ENCODE peak calls at places on chromosomes 16 and 17, in seven cellular contexts. T is KBM-7; F is colonic mucosa; N is adipocyte; I is ELR; X is stimulated activated effector memory CD8-positive, alpha-beta T cell treated with anti-CD3 and anti-CD28 coated beads, Interleukin-12 subunit alpha, Interleukin-12 subunit beta, amount 100 ng/mL, for 72 hours; Q is MM.1S. A is an unnamed sample.

GRCh38 chr17:57110152-57110542 is 25.1 kb downstream of the AKAP1 start:
- DNase-seq in T (no peak), F (no peak), N (no peak), I (no peak), X (no peak), Q (no peak), A (peak)

GRCh38 chr16:16092925-16093624 is 130.2 kb downstream of the ABCC6 start:
- DNase-seq in T (no peak), F (no peak), N (peak), I (no peak), X (no peak), Q (no peak), A (peak)

GRCh38 chr16:66469291-66469931 is 42.3 kb downstream of the BEAN1 start:
- DNase-seq in T (no peak), F (no peak), N (no peak), I (no peak), X (no peak), Q (no peak), A (no peak)

GRCh38 chr16:81646561-81646960 is 132.5 kb upstream of the PLCG2 start:
- DNase-seq in T (no peak), F (no peak), N (peak), I (peak), X (no peak), Q (no peak), A (no peak)

GRCh38 chr17:16529906-16530305 is 37.9 kb upstream of the LRRC75A start:
- DNase-seq in T (no peak), F (no peak), N (no peak), I (no peak), X (peak), Q (no peak), A (no peak)

GRCh38 chr17:74350486-74350885 is 11.2 kb downstream of the BTBD17 start:
- DNase-seq in T (no peak), F (no peak), N (no peak), I (no peak), X (no peak), Q (no peak), A (no peak)

GRCh38 chr16:69513180-69513966 is 52.4 kb upstream of the NFAT5 start:
- DNase-seq in T (no peak), F (no peak), N (peak), I (peak), X (no peak), Q (no peak), A (no peak)

GRCh38 chr16:11201498-11202259 is 54.3 kb downstream of the SOCS1 start:
- DNase-seq in T (peak), F (no peak), N (peak), I (peak), X (no peak), Q (no peak), A (no peak)

GRCh38 chr17:82859431-82860403 is 19.9 kb upstream of the ZNF750 start:
- DNase-seq in T (peak), F (no peak), N (peak), I (peak), X (no peak), Q (no peak), A (no peak)

GRCh38 chr16:89365044-89365467 is 125.3 kb downstream of the ANKRD11 start:
- DNase-seq in T (no peak), F (no peak), N (no peak), I (peak), X (no peak), Q (no peak), A (no peak)

GRCh38 chr16:84933774-84934571 is 77.4 kb downstream of the ZDHHC7 start:
- DNase-seq in T (no peak), F (no peak), N (no peak), I (peak), X (no peak), Q (no peak), A (no peak)

GRCh38 chr17:61324540-61324868 is 75.1 kb upstream of the TBX2 start:
- DNase-seq in T (no peak), F (no peak), N (no peak), I (peak), X (no peak), Q (no peak), A (no peak)

GRCh38 chr17:82390860-82391435 is 19.4 kb downstream of the UTS2R start:
- DNase-seq in T (no peak), F (no peak), N (no peak), I (no peak), X (no peak), Q (no peak), A (no peak)

GRCh38 chr16:84007520-84007919 is 35.1 kb downstream of the SLC38A8 start:
- DNase-seq in T (no peak), F (no peak), N (no peak), I (no peak), X (no peak), Q (no peak), A (no peak)

GRCh38 chr17:6327007-6327406 is 107.9 kb downstream of the AIPL1 start:
- DNase-seq in T (peak), F (no peak), N (no peak), I (no peak), X (no peak), Q (no peak), A (no peak)

GRCh38 chr17:61411114-61411943 is 11.7 kb downstream of the TBX2 start:
- DNase-seq in T (no peak), F (peak), N (peak), I (peak), X (peak), Q (peak), A (no peak)

GRCh38 chr16:50467943-50468748 is 80.0 kb upstream of the NKD1 start:
- DNase-seq in T (no peak), F (no peak), N (peak), I (peak), X (no peak), Q (no peak), A (no peak)

GRCh38 chr16:73847090-73847489 is 449.5 kb upstream of the PSMD7 start:
- DNase-seq in T (peak), F (no peak), N (no peak), I (no peak), X (no peak), Q (no peak), A (no peak)

GRCh38 chr17:81371910-81372760 is 23.1 kb upstream of the BAHCC1 start:
- DNase-seq in T (no peak), F (no peak), N (peak), I (peak), X (no peak), Q (no peak), A (no peak)

GRCh38 chr16:86880316-86881117 is 302.2 kb downstream of the FOXL1 start:
- DNase-seq in T (no peak), F (no peak), N (no peak), I (peak), X (no peak), Q (no peak), A (no peak)

GRCh38 chr16:77603656-77604055 is 118.7 kb upstream of the NUDT7 start:
- DNase-seq in T (no peak), F (no peak), N (no peak), I (no peak), X (no peak), Q (no peak), A (no peak)

GRCh38 chr16:55465077-55465896 is 13.7 kb upstream of the MMP2 start:
- DNase-seq in T (peak), F (peak), N (peak), I (peak), X (peak), Q (peak), A (peak)

GRCh38 chr17:41483991-41484826 is 3.3 kb upstream of the KRT35 start:
- DNase-seq in T (no peak), F (no peak), N (no peak), I (peak), X (no peak), Q (no peak), A (peak)

GRCh38 chr17:78751447-78752067 is 30.5 kb downstream of the CYTH1 start:
- DNase-seq in T (no peak), F (no peak), N (no peak), I (no peak), X (no peak), Q (peak), A (no peak)

GRCh38 chr17:79242873-79243602 is 168.4 kb downstream of the ENGASE start:
- DNase-seq in T (no peak), F (no peak), N (no peak), I (no peak), X (no peak), Q (no peak), A (no peak)

GRCh38 chr17:40307001-40307690 is 1.8 kb upstream of the RARA start:
- DNase-seq in T (peak), F (peak), N (peak), I (no peak), X (no peak), Q (no peak), A (no peak)